ENCODE peak calls at places on chromosomes 1 and 21, in eight cellular contexts. E, G, A, J, W, C, N and U are unnamed samples.

GRCh38 chr21:37467082-37467481 is 100.5 kb downstream of the DYRK1A start:
- DNase-seq in N (no peak), J (no peak), E (no peak), G (no peak), A (no peak), W (no peak), C (no peak), U (no peak)

GRCh38 chr1:9651565-9652378 is at the start of gene PIK3CD:
- DNase-seq in W (peak; percentile 57), G (peak; percentile 12), C (peak; percentile 60), E (no peak), N (peak; percentile 32), A (no peak), J (peak; percentile 87), U (peak; percentile 34)

GRCh38 chr1:205942631-205943159 is 561 bp downstream of the SLC26A9 start:
- DNase-seq in N (no peak), W (no peak), C (no peak), J (no peak), G (no peak), E (no peak), A (no peak), U (no peak)

GRCh38 chr1:153587314-153587713 is 21.7 kb upstream of the S100A2 start:
- DNase-seq in J (no peak), E (no peak), W (no peak), N (no peak), C (no peak), A (no peak), G (peak; percentile 24), U (no peak)

GRCh38 chr1:113153116-113153803 is 80.3 kb downstream of the LRIG2 start:
- DNase-seq in E (no peak), G (no peak), A (peak; percentile 52), N (no peak), J (no peak), C (peak; percentile 68), W (no peak), U (peak; percentile 70)

GRCh38 chr1:201732351-201732750 is 96.6 kb upstream of the IPO9 start:
- DNase-seq in A (no peak), G (no peak), N (no peak), C (no peak), J (no peak), W (no peak), E (no peak), U (no peak)

GRCh38 chr1:42737257-42737656 is 2.8 kb downstream of the CLDN19 start:
- DNase-seq in N (no peak), E (no peak), J (peak; percentile 34), C (no peak), W (peak; percentile 42), A (peak; percentile 67), G (peak; percentile 52), U (no peak)

GRCh38 chr1:41578712-41579335 is 94.3 kb upstream of the EDN2 start:
- DNase-seq in J (peak; percentile 65), C (no peak), A (no peak), N (no peak), G (peak; percentile 49), E (peak; percentile 44), W (peak; percentile 13), U (no peak)

GRCh38 chr1:24374891-24375786 is 38.4 kb downstream of the STPG1 start:
- DNase-seq in G (peak; percentile 92), N (no peak), J (peak; percentile 80), C (no peak), A (no peak), E (no peak), W (no peak), U (peak; percentile 94)

GRCh38 chr1:51829058-51829457 is 49.5 kb downstream of the NRDC start:
- DNase-seq in C (no peak), G (peak; percentile 27), W (no peak), A (no peak), N (no peak), E (no peak), J (no peak), U (peak; percentile 91)

GRCh38 chr1:6353948-6354658 is 39.5 kb downstream of the ACOT7 start:
- DNase-seq in J (no peak), N (peak; percentile 68), C (peak; percentile 81), W (no peak), A (peak; percentile 76), G (peak; percentile 48), E (peak; percentile 63), U (no peak)

GRCh38 chr1:6386371-6386949 is 7.1 kb downstream of the ACOT7 start:
- DNase-seq in G (peak; percentile 80), A (no peak), J (peak; percentile 63), C (no peak), W (no peak), N (no peak), E (no peak), U (peak; percentile 81)

GRCh38 chr1:31221072-31221471 is 18.6 kb downstream of the NKAIN1 start:
- DNase-seq in E (no peak), G (no peak), C (no peak), W (no peak), A (no peak), N (no peak), J (no peak), U (peak; percentile 28)

GRCh38 chr1:46801323-46802055 is 2.6 kb downstream of the CYP4B1 start:
- DNase-seq in N (no peak), C (no peak), G (no peak), E (no peak), A (no peak), W (no peak), J (no peak), U (no peak)

GRCh38 chr1:160260436-160261382 is 1.6 kb downstream of the DCAF8 start:
- DNase-seq in C (no peak), J (no peak), G (peak; percentile 91), W (peak; percentile 14), E (no peak), N (no peak), A (no peak), U (no peak)

GRCh38 chr1:31560394-31560793 is 15.9 kb upstream of the TINAGL1 start:
- DNase-seq in N (no peak), E (no peak), A (no peak), W (no peak), G (no peak), C (no peak), J (no peak), U (no peak)

GRCh38 chr1:66371233-66372005 is 162.5 kb upstream of the SGIP1 start:
- DNase-seq in E (no peak), C (no peak), G (peak; percentile 56), J (no peak), N (no peak), W (peak; percentile 49), A (peak; percentile 27), U (no peak)

GRCh38 chr1:12600880-12601633 is 17.0 kb downstream of the DHRS3 start:
- DNase-seq in W (peak; percentile 57), N (peak; percentile 38), G (peak; percentile 51), A (peak; percentile 68), C (no peak), E (no peak), J (peak; percentile 91), U (no peak)

GRCh38 chr1:108816049-108816882 is 40.6 kb downstream of the AKNAD1 start:
- DNase-seq in N (peak; percentile 52), C (no peak), W (no peak), J (peak; percentile 72), G (peak; percentile 44), E (peak; percentile 86), A (peak; percentile 56), U (peak; percentile 83)

GRCh38 chr1:55474168-55474786 is 259.1 kb upstream of the USP24 start:
- DNase-seq in C (no peak), G (peak; percentile 73), W (no peak), J (no peak), E (no peak), N (no peak), A (no peak), U (peak; percentile 33)

GRCh38 chr1:115529216-115529897 is 112.4 kb upstream of the VANGL1 start:
- DNase-seq in G (no peak), N (no peak), A (no peak), J (no peak), E (no peak), C (no peak), W (no peak), U (peak; percentile 67)

GRCh38 chr1:29245876-29246275 is 9.6 kb downstream of the PTPRU start:
- DNase-seq in C (no peak), A (peak; percentile 27), E (no peak), G (peak; percentile 75), W (no peak), J (peak; percentile 60), N (no peak), U (peak; percentile 44)

GRCh38 chr1:88691540-88691939 is 7.5 kb downstream of the PKN2 start:
- DNase-seq in W (no peak), E (no peak), J (no peak), A (no peak), G (no peak), C (no peak), N (no peak), U (no peak)

GRCh38 chr1:117739516-117739915 is 133.7 kb downstream of the TENT5C start:
- DNase-seq in G (no peak), E (no peak), A (no peak), C (no peak), W (no peak), J (no peak), N (no peak), U (no peak)
- H3K27ac ChIP-seq in G (no peak overlapping the region), E (no peak overlapping the region), A (no peak overlapping the region), C (no peak overlapping the region), W (no peak overlapping the region), J (no peak overlapping the region), N (no peak overlapping the region), U (no peak overlapping the region)

GRCh38 chr1:53062731-53063591 is 948 bp downstream of the PODN start:
- DNase-seq in C (no peak), G (no peak), E (peak; percentile 58), W (no peak), A (no peak), N (peak; percentile 26), J (peak; percentile 81), U (no peak)

GRCh38 chr1:53063744-53064515 is 1.9 kb downstream of the PODN start:
- DNase-seq in G (no peak), A (no peak), N (no peak), J (peak; percentile 37), W (no peak), E (peak; percentile 50), C (no peak), U (no peak)

GRCh38 chr1:53061859-53062714 is at the start of gene PODN:
- DNase-seq in E (peak; percentile 61), A (no peak), N (peak; percentile 59), G (no peak), J (peak; percentile 71), W (no peak), C (no peak), U (no peak)

GRCh38 chr1:53061123-53061858 is 722 bp upstream of the PODN start:
- DNase-seq in E (peak; percentile 71), G (no peak), C (no peak), W (no peak), N (peak; percentile 63), A (no peak), J (peak; percentile 51), U (no peak)

GRCh38 chr1:53060580-53060979 is 1.4 kb upstream of the PODN start:
- DNase-seq in G (no peak), W (no peak), E (peak; percentile 69), C (no peak), N (no peak), J (no peak), A (no peak), U (no peak)
- H3K27me3 ChIP-seq in G (no peaks in the 10 kb centered on the region), W (peaks cover 20% of the 10 kb centered on the region), E (no peaks in the 10 kb centered on the region), C (peaks cover 3% of the 10 kb centered on the region), N (peaks cover 8% of the 10 kb centered on the region), J (peaks cover 89% of the 10 kb centered on the region), A (peaks cover 41% of the 10 kb centered on the region), U (peaks cover 80% of the 10 kb centered on the region)

GRCh38 chr1:209400351-209401220 is 182.9 kb upstream of the CAMK1G start:
- DNase-seq in A (no peak), G (no peak), N (no peak), E (no peak), C (no peak), W (no peak), J (no peak), U (no peak)
- H3K4me1 ChIP-seq in A (no peaks in the 10 kb centered on the region), G (peaks cover 68% of the 10 kb centered on the region), N (peaks cover 6% of the 10 kb centered on the region), E (no peaks in the 10 kb centered on the region), C (peaks cover 10% of the 10 kb centered on the region), W (no peaks in the 10 kb centered on the region), J (peaks cover 11% of the 10 kb centered on the region), U (peaks cover 67% of the 10 kb centered on the region)

GRCh38 chr1:182587666-182588438 is 1.2 kb downstream of the RNASEL start:
- DNase-seq in N (no peak), J (no peak), G (no peak), C (no peak), E (no peak), W (no peak), A (no peak), U (no peak)
- H3K27ac ChIP-seq in N (no peak overlapping the region), J (no peak overlapping the region), G (no peak overlapping the region), C (peak overlapping the region; percentile 89), E (peak overlapping the region; percentile 93), W (peak overlapping the region; percentile 97), A (peak overlapping the region; percentile 99), U (no peak overlapping the region)